ENCODE peak calls at places on chromosomes 11 and 22, in ten cellular contexts. X is CD8-positive, alpha-beta memory T cell; R is CD8-positive, alpha-beta T cell; Z is iPS DF 6.9; N is left ventricle myocardium inferior; C is H1; I is uterus; U is ovary; M is colonic mucosa; T is HepG2. W is an unnamed sample. For H3K4me1, the result is how much of the 10 kb centered on the place peaks cover.

GRCh38 chr11:120174866-120175265 is 36.0 kb upstream of the OAF start:
- DNase-seq in I (no peak), M (no peak), N (no peak), C (no peak), T (no peak), Z (no peak), R (no peak), X (no peak), U (no peak), W (no peak)

GRCh38 chr11:131713529-131714134 is 343.2 kb downstream of the NTM start:
- DNase-seq in C (no peak), Z (no peak), M (no peak), X (no peak), T (peak), I (no peak), R (no peak), U (no peak), N (no peak), W (no peak)

GRCh38 chr11:114116800-114117199 is 57.3 kb downstream of the ZBTB16 start:
- DNase-seq in Z (no peak), X (no peak), R (no peak), C (no peak), I (no peak), M (no peak), U (no peak), N (no peak), T (no peak), W (no peak)

GRCh38 chr22:23179381-23180294 is 671 bp upstream of the BCR start:
- DNase-seq in U (peak), M (peak), T (no peak), I (peak), R (no peak), N (peak), Z (no peak), C (no peak), X (peak), W (peak)

GRCh38 chr11:112769170-112769569 is 192.1 kb upstream of the NCAM1 start:
- DNase-seq in N (no peak), Z (no peak), R (no peak), T (no peak), U (no peak), M (no peak), C (no peak), X (no peak), I (no peak), W (no peak)

GRCh38 chr11:17596711-17597110 is 49.7 kb downstream of the OTOG start:
- DNase-seq in X (no peak), U (no peak), N (no peak), C (no peak), T (no peak), M (no peak), I (no peak), R (peak), Z (no peak), W (peak)

GRCh38 chr11:115504279-115505158 is at the start of gene CADM1:
- DNase-seq in M (peak), U (peak), I (peak), T (peak), Z (peak), N (peak), C (peak), R (peak), X (peak), W (peak)

GRCh38 chr22:37077802-37078448 is 26.4 kb downstream of the KCTD17 start:
- DNase-seq in R (peak), M (peak), Z (no peak), U (peak), I (peak), C (peak), T (peak), X (peak), N (peak), W (peak)

GRCh38 chr11:36454991-36455611 is 55.0 kb downstream of the TRAF6 start:
- DNase-seq in T (no peak), C (no peak), X (no peak), I (peak), M (no peak), U (peak), R (peak), N (no peak), Z (no peak), W (peak)

GRCh38 chr11:11985016-11985715 is 23.3 kb downstream of the DKK3 start:
- DNase-seq in X (no peak), N (no peak), Z (no peak), C (no peak), I (no peak), R (no peak), U (no peak), T (no peak), M (no peak), W (no peak)

GRCh38 chr11:68959465-68960298 is 21.1 kb downstream of the MRGPRD start:
- DNase-seq in R (no peak), M (no peak), C (no peak), I (no peak), T (no peak), X (no peak), N (no peak), Z (no peak), U (no peak), W (no peak)

GRCh38 chr11:83456075-83456474 is 169.9 kb upstream of the CCDC90B start:
- DNase-seq in Z (no peak), M (no peak), X (no peak), N (no peak), R (no peak), U (no peak), I (no peak), T (no peak), C (no peak), W (peak)

GRCh38 chr11:130909650-130910049 is 6.6 kb downstream of the SNX19 start:
- DNase-seq in U (no peak), I (no peak), X (no peak), N (no peak), Z (no peak), C (no peak), M (no peak), T (no peak), R (no peak), W (no peak)

GRCh38 chr11:133202816-133203215 is 329.5 kb downstream of the OPCML start:
- DNase-seq in U (no peak), N (no peak), Z (no peak), C (no peak), T (no peak), M (no peak), R (no peak), I (no peak), X (no peak), W (no peak)

GRCh38 chr11:100778386-100778785 is 91.3 kb downstream of the ARHGAP42 start:
- DNase-seq in N (no peak), T (no peak), M (no peak), R (no peak), C (no peak), I (no peak), U (no peak), Z (no peak), X (no peak), W (no peak)

GRCh38 chr11:40328890-40329617 is 1130.4 kb downstream of the LRRC4C start:
- DNase-seq in X (no peak), T (peak), Z (no peak), M (peak), I (no peak), R (no peak), U (no peak), N (peak), C (no peak), W (no peak)

GRCh38 chr11:60847281-60847680 is 5.4 kb downstream of the CCDC86 start:
- DNase-seq in N (no peak), M (no peak), U (no peak), X (no peak), I (no peak), Z (no peak), C (no peak), R (no peak), T (no peak), W (no peak)

GRCh38 chr11:128179049-128179448 is 408.3 kb downstream of the ETS1 start:
- DNase-seq in C (no peak), U (no peak), R (no peak), N (no peak), M (no peak), T (no peak), I (no peak), X (no peak), Z (no peak), W (no peak)

GRCh38 chr11:135004495-135004894 is 592.5 kb upstream of the B3GAT1 start:
- DNase-seq in T (no peak), I (no peak), X (no peak), M (no peak), N (no peak), Z (no peak), C (no peak), R (no peak), U (no peak), W (no peak)

GRCh38 chr11:93054881-93055280 is 85.4 kb downstream of the MTNR1B start:
- DNase-seq in X (no peak), Z (no peak), C (no peak), U (no peak), N (no peak), R (no peak), M (no peak), I (no peak), T (peak), W (no peak)

GRCh38 chr11:124890701-124891389 is 6.8 kb downstream of the ROBO4 start:
- DNase-seq in R (peak), C (no peak), U (no peak), N (no peak), X (no peak), T (no peak), I (no peak), Z (no peak), M (no peak), W (no peak)

GRCh38 chr11:9753031-9753430 is 89.2 kb downstream of the SWAP70 start:
- DNase-seq in R (no peak), X (no peak), N (no peak), T (peak), M (no peak), U (no peak), C (no peak), Z (no peak), I (no peak), W (no peak)

GRCh38 chr11:104254347-104254746 is 90.4 kb upstream of the PDGFD start:
- DNase-seq in R (no peak), I (no peak), X (no peak), C (peak), N (no peak), M (peak), U (no peak), T (peak), Z (peak), W (peak)

GRCh38 chr22:45995405-45996101 is 18.6 kb upstream of the WNT7B start:
- DNase-seq in U (no peak), N (no peak), R (no peak), Z (no peak), C (no peak), M (no peak), X (no peak), I (no peak), T (no peak), W (no peak)

GRCh38 chr11:13448876-13449275 is 14.1 kb downstream of the BTBD10 start:
- DNase-seq in U (no peak), T (no peak), I (peak), M (no peak), N (peak), X (no peak), R (no peak), Z (no peak), C (no peak), W (no peak)

GRCh38 chr11:105906517-105906916 is 115.5 kb downstream of the MSANTD4 start:
- DNase-seq in R (no peak), X (no peak), N (no peak), C (no peak), U (no peak), M (no peak), I (no peak), Z (no peak), T (no peak), W (no peak)

GRCh38 chr22:37126882-37127281 is 17.4 kb upstream of the TMPRSS6 start:
- DNase-seq in N (no peak), T (no peak), R (no peak), M (no peak), I (no peak), Z (no peak), X (no peak), U (no peak), C (no peak), W (no peak)

GRCh38 chr11:45709264-45709663 is 43.8 kb upstream of the CHST1 start:
- DNase-seq in X (no peak), T (no peak), Z (no peak), M (no peak), C (no peak), I (no peak), R (no peak), U (no peak), N (no peak), W (no peak)

GRCh38 chr11:46603704-46604308 is 10.0 kb upstream of the AMBRA1 start:
- DNase-seq in C (no peak), N (no peak), I (no peak), R (no peak), T (no peak), X (no peak), U (no peak), Z (no peak), M (no peak), W (no peak)

GRCh38 chr11:28464252-28464867 is 356.2 kb downstream of the METTL15 start:
- DNase-seq in R (no peak), I (no peak), N (no peak), Z (no peak), U (no peak), X (no peak), C (no peak), T (no peak), M (no peak), W (no peak)

GRCh38 chr22:46047226-46047625 is 70.3 kb upstream of the WNT7B start:
- DNase-seq in M (no peak), R (no peak), N (peak), T (no peak), X (no peak), Z (no peak), U (peak), I (peak), C (no peak), W (peak)

GRCh38 chr22:38941488-38941987 is 15.9 kb upstream of the APOBEC3A start:
- DNase-seq in N (no peak), U (no peak), R (no peak), X (no peak), M (no peak), C (no peak), I (no peak), Z (no peak), T (no peak), W (peak)

GRCh38 chr11:35082322-35083180 is 56.4 kb upstream of the CD44 start:
- DNase-seq in T (no peak), C (no peak), M (peak), X (peak), U (no peak), R (peak), N (peak), I (peak), Z (peak), W (peak)

GRCh38 chr11:94325681-94326080 is 21.3 kb downstream of the IZUMO1R start:
- DNase-seq in Z (peak), T (peak), M (peak), X (peak), I (no peak), U (no peak), C (peak), R (peak), N (no peak), W (no peak)

GRCh38 chr11:86176165-86176884 is 68.2 kb upstream of the EED start:
- DNase-seq in I (no peak), C (no peak), X (no peak), N (no peak), Z (no peak), T (peak), U (no peak), M (no peak), R (no peak), W (no peak)

GRCh38 chr22:29167032-29167911 is 38.4 kb upstream of the EMID1 start:
- DNase-seq in N (no peak), C (no peak), X (no peak), M (no peak), T (no peak), R (no peak), Z (no peak), I (no peak), U (no peak), W (no peak)

GRCh38 chr11:74311352-74311926 is at the start of gene P4HA3:
- DNase-seq in M (peak), I (peak), N (peak), T (peak), R (peak), X (peak), Z (peak), C (peak), U (peak), W (peak)

GRCh38 chr22:31754813-31755212 is 994 bp downstream of the DEPDC5 start:
- DNase-seq in R (no peak), U (no peak), M (no peak), T (peak), Z (no peak), X (no peak), N (no peak), C (no peak), I (no peak), W (no peak)

DNA sequence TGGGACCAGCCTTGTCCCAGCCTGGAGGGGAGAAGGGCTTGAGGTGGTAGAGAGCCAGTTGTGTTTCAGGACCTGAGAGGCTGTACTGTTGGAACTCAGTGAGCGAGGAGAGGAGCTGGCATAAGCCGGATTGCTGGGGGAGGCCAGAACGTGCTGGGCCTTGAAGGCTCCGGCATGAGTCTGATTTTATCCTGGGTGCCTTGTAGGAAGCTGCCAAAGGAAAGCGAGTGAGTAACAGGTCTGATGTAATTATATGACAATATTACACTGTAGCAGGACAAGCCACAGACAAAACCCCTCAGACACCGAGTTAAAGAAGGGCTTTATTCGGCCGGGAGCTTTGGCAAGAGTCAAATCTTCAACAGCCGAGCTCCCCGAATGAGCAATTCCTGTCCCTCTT is 17.2 kb downstream of the AP2A2 start:
- DNase-seq in R (no peak), T (no peak), X (no peak), N (no peak), U (no peak), C (no peak), I (no peak), Z (no peak), M (no peak), W (peak)
- H3K4me1 ChIP-seq in R (under half), T (half or more), X (under half), N (half or more), U (under half), C (under half), I (under half), Z (under half), M (under half), W (under half)

GRCh38 chr11:65489061-65489705 is 9.7 kb upstream of the MALAT1 start:
- DNase-seq in X (no peak), M (no peak), T (peak), N (peak), U (peak), I (peak), R (no peak), Z (no peak), C (no peak), W (peak)
- H3K4me1 ChIP-seq in X (under half), M (half or more), T (half or more), N (half or more), U (half or more), I (half or more), R (under half), Z (under half), C (half or more), W (half or more)

GRCh38 chr11:73191151-73191550 is 26.9 kb upstream of the P2RY2 start:
- DNase-seq in X (no peak), Z (no peak), U (no peak), R (no peak), C (no peak), N (no peak), M (no peak), I (no peak), T (no peak), W (no peak)
- H3K4me1 ChIP-seq in X (under half), Z (under half), U (under half), R (under half), C (under half), N (under half), M (under half), I (under half), T (under half), W (under half)

DNA sequence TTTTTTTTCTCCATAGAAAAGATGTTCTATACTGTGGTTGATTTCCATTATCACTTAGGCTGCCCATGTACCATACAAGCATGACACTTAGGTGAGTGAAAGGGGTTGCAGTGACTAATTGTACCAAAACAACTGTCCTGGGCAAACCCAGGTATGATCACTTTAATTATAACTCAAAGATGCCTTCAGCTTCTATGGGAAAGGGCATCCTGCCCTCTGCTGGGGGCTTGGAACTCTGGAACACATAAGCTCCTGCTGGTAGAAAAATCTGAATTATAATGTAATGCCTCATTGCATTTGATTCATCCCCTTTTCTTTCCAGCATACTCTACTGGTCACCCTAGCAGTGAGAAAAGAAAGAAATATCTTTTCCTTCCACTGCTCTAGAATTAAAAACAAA is 206.3 kb downstream of the DDX10 start:
- DNase-seq in X (no peak), U (peak), Z (peak), C (peak), M (no peak), R (no peak), I (no peak), T (peak), N (peak), W (peak)
- H3K4me1 ChIP-seq in X (under half), U (under half), Z (under half), C (under half), M (under half), R (under half), I (under half), T (under half), N (under half), W (under half)

W was measured in testis.